ENCODE peak calls at places on chromosomes 4 and X, in five cellular contexts. I is IMR-90, B is K562, K is SK-N-SH, V is GM12878. H is an unnamed sample.

GRCh38 chrX:129115104-129115503 is 408.2 kb downstream of the SMARCA1 start:
- DNase-seq in I (peak; percentile 8), B (peak; percentile 56), K (peak; percentile 47), V (no peak), H (peak; percentile 13)

GRCh38 chr4:151015458-151016344 is 617 bp upstream of the LRBA start:
- DNase-seq in I (peak; percentile 54), B (peak; percentile 86), K (peak; percentile 94), V (no peak), H (peak; percentile 37)

GRCh38 chr4:16294455-16294854 is 68.2 kb upstream of the TAPT1 start:
- DNase-seq in I (peak; percentile 52), B (no peak), K (no peak), V (no peak), H (no peak)

GRCh38 chr4:75229783-75230570 is 284.2 kb downstream of the RCHY1 start:
- DNase-seq in I (peak; percentile 7), B (no peak), K (no peak), V (peak; percentile 32), H (no peak)

GRCh38 chr4:124804584-124804983 is 92.1 kb upstream of the ANKRD50 start:
- DNase-seq in I (peak; percentile 18), B (no peak), K (no peak), V (no peak), H (no peak)

GRCh38 chr4:136687118-136687517 is 845.2 kb downstream of the PCDH18 start:
- DNase-seq in I (no peak), B (no peak), K (no peak), V (no peak), H (no peak)

GRCh38 chrX:19568422-19568821 is 53.1 kb upstream of the MAP3K15 start:
- DNase-seq in I (no peak), B (no peak), K (no peak), V (no peak), H (no peak)

GRCh38 chr4:84496356-84497219 is 2.5 kb downstream of the NKX6-1 start:
- DNase-seq in I (no peak), B (no peak), K (peak; percentile 42), V (no peak), H (no peak)

GRCh38 chr4:154328030-154328429 is 163.6 kb downstream of the DCHS2 start:
- DNase-seq in I (no peak), B (no peak), K (no peak), V (no peak), H (no peak)

GRCh38 chrX:72609313-72609712 is 36.7 kb upstream of the HDAC8 start:
- DNase-seq in I (peak; percentile 6), B (peak; percentile 8), K (no peak), V (no peak), H (peak; percentile 36)

GRCh38 chrX:107537815-107538214 is 88.4 kb downstream of the FRMPD3 start:
- DNase-seq in I (peak; percentile 50), B (peak; percentile 38), K (peak; percentile 21), V (no peak), H (peak; percentile 66)

GRCh38 chrX:126551306-126551705 is 1.3 kb downstream of the DCAF12L1 start:
- DNase-seq in I (no peak), B (no peak), K (no peak), V (no peak), H (no peak)

GRCh38 chr4:51885371-51885770 is 42.4 kb downstream of the DCUN1D4 start:
- DNase-seq in I (peak; percentile 28), B (peak; percentile 28), K (peak; percentile 21), V (no peak), H (peak; percentile 19)

GRCh38 chrX:103175944-103176753 is 38.8 kb upstream of the BEX4 start:
- DNase-seq in I (peak; percentile 38), B (peak; percentile 53), K (peak; percentile 67), V (no peak), H (peak; percentile 37)

GRCh38 chrX:110173192-110174175 is 144.4 kb downstream of the AMMECR1 start:
- DNase-seq in I (peak; percentile 23), B (no peak), K (no peak), V (no peak), H (peak; percentile 62)
- TF ChIP-seq RCOR1 in I (no peak), B (no peak), K (no peak), V (no peak), H (no peak)

DNA sequence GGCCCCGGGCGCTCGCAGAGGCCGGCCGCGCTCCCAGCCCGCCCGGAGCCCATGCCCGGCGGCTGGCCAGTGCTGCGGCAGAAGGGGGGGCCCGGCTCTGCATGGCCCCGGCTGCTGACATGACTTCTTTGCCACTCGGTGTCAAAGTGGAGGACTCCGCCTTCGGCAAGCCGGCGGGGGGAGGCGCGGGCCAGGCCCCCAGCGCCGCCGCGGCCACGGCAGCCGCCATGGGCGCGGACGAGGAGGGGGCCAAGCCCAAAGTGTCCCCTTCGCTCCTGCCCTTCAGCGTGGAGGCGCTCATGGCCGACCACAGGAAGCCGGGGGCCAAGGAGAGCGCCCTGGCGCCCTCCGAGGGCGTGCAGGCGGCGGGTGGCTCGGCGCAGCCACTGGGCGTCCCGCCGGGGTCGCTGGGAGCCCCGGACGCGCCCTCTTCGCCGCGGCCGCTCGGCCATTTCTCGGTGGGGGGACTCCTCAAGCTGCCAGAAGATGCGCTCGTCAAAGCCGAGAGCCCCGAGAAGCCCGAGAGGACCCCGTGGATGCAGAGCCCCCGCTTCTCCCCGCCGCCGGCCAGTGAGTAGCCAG is 425 bp downstream of the MSX1 start:
- DNase-seq in I (no peak), B (no peak), K (peak; percentile 71), V (no peak), H (no peak)
- TF ChIP-seq RCOR1 in I (no peak), B (no peak), K (no peak), V (no peak), H (no peak)

DNA sequence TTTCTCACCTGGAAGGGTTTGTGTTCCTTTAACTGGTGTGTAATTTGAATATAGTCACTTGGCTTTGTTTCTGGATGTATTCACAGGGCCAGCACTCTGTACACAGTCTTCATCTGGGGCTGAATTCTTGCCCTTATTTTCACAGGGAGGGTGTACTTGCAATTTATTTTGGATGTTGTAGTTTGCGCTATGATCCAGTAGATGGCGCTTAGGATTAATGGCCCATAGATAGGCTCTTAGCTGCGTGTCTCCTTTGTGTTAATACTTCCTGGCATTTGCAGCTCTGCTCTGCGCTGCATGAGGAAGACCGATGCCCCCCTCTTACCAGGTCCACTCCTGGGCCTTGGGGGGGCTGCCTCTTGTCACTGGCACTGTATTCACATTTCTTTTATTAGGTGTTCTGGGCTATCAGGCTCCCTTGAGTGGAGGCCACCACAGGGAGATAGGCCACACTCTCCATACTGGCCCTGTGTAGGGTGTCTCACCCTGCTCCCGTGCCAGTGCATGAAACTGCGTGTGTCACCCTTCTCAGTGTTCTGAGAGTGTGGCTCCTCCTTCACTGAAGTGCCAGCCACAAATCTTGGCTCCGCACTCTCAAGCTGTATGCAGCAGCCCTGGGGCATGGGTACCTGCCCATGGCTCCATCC is 562.2 kb downstream of the ZIC3 start:
- DNase-seq in I (peak; percentile 11), B (peak; percentile 19), K (peak; percentile 28), V (no peak), H (peak; percentile 5)
- TF ChIP-seq RCOR1 in I (no peak), B (no peak), K (no peak), V (no peak), H (no peak)

GRCh38 chr4:168694669-168695068 is 197.8 kb downstream of the PALLD start:
- DNase-seq in I (peak; percentile 72), B (no peak), K (no peak), V (no peak), H (no peak)
- TF ChIP-seq RCOR1 in I (no peak), B (no peak), K (no peak), V (no peak), H (no peak)

H was measured in A549.